ENCODE peak calls at places on chromosome 17, in four cellular contexts. H is stimulated activated CD4-positive, alpha-beta T cell treated with anti-CD3 and anti-CD28 coated beads, Interleukin-4, amount 100 ng/mL, for 24 hours; Y is GDM1; R is AG08395. F is an unnamed sample.

GRCh38 chr17:80124351-80124981 is 22.5 kb downstream of the EIF4A3 start:
- DNase-seq in Y (no peak), R (no peak), H (no peak), F (no peak)

GRCh38 chr17:19331134-19331533 is 31.4 kb downstream of the B9D1 start:
- DNase-seq in R (peak), Y (no peak), H (no peak), F (no peak)

GRCh38 chr17:19940722-19941464 is 36.7 kb downstream of the AKAP10 start:
- DNase-seq in Y (no peak), R (peak), H (no peak), F (no peak)

GRCh38 chr17:39487946-39488345 is 26.7 kb downstream of the CDK12 start:
- DNase-seq in H (no peak), Y (no peak), R (no peak), F (no peak)

GRCh38 chr17:82551779-82552457 is 32.4 kb downstream of the FOXK2 start:
- DNase-seq in H (peak), Y (peak), R (peak), F (peak)

GRCh38 chr17:13495423-13495822 is 106.3 kb downstream of the HS3ST3A1 start:
- DNase-seq in Y (no peak), H (no peak), R (no peak), F (no peak)

GRCh38 chr17:9151091-9151490 is 129.8 kb downstream of the NTN1 start:
- DNase-seq in H (no peak), R (no peak), Y (no peak), F (no peak)

GRCh38 chr17:48678141-48678971 is 44.0 kb downstream of the PRAC1 start:
- DNase-seq in R (peak), H (peak), Y (peak), F (peak)

GRCh38 chr17:47763913-47764582 is 31.0 kb downstream of the TBX21 start:
- DNase-seq in H (no peak), R (no peak), Y (no peak), F (no peak)

GRCh38 chr17:74367206-74367605 is at the start of gene GPR142:
- DNase-seq in Y (no peak), H (no peak), R (no peak), F (no peak)

GRCh38 chr17:78602246-78602645 is 25.1 kb upstream of the DNAH17 start:
- DNase-seq in H (no peak), Y (no peak), R (no peak), F (no peak)

GRCh38 chr17:34257986-34258326 is 2.9 kb downstream of the CCL2 start:
- DNase-seq in H (no peak), R (no peak), Y (no peak), F (no peak)

GRCh38 chr17:50421308-50422031 is 4.5 kb upstream of the ACSF2 start:
- DNase-seq in R (no peak), H (no peak), Y (no peak), F (no peak)

GRCh38 chr17:78045316-78045715 is 83.2 kb downstream of the TMC6 start:
- DNase-seq in R (no peak), Y (no peak), H (no peak), F (no peak)

GRCh38 chr17:3956558-3956957 is 7.7 kb downstream of the ATP2A3 start:
- DNase-seq in Y (no peak), H (no peak), R (no peak), F (no peak)

GRCh38 chr17:14019186-14019956 is 49.9 kb upstream of the COX10 start:
- DNase-seq in H (peak), R (peak), Y (no peak), F (no peak)

GRCh38 chr17:39794249-39794970 is 56.7 kb downstream of the GRB7 start:
- DNase-seq in H (no peak), R (no peak), Y (no peak), F (peak)

GRCh38 chr17:78915872-78916632 is 9.1 kb downstream of the TIMP2 start:
- DNase-seq in H (no peak), R (peak), Y (no peak), F (no peak)

GRCh38 chr17:66383353-66383752 is 80.9 kb downstream of the PRKCA start:
- DNase-seq in R (peak), H (no peak), Y (no peak), F (no peak)

GRCh38 chr17:1312261-1312870 is 32.9 kb downstream of the TRARG1 start:
- DNase-seq in Y (no peak), H (no peak), R (no peak), F (no peak)

GRCh38 chr17:17303010-17303846 is at the start of gene NT5M:
- DNase-seq in H (peak), R (peak), Y (peak), F (peak)

GRCh38 chr17:61201211-61201610 is 198.4 kb upstream of the TBX2 start:
- DNase-seq in R (peak), Y (no peak), H (no peak), F (no peak)

GRCh38 chr17:65472602-65473001 is 88.8 kb downstream of the AXIN2 start:
- DNase-seq in H (no peak), Y (no peak), R (peak), F (no peak)

F was measured in naive thymus-derived CD4-positive, alpha-beta T cell.